ENCODE peak calls at places on chromosomes 12 and 14, in seven cellular contexts. L is HFF-Myc, B is A549, Y is AG10803, T is choroid plexus epithelial cell, D is foreskin fibroblast, S is fibroblast of mammary gland. R is an unnamed sample.

GRCh38 chr12:115423546-115423987 is 739.6 kb upstream of the TBX3 start:
- DNase-seq in Y (no peak), S (no peak), T (no peak), L (no peak), D (peak), B (peak), R (no peak)

GRCh38 chr14:62947291-62947690 is 98.0 kb downstream of the KCNH5 start:
- DNase-seq in S (no peak), D (no peak), B (no peak), Y (no peak), L (no peak), T (no peak), R (no peak)

GRCh38 chr12:13135336-13136178 is 32.1 kb upstream of the GSG1 start:
- DNase-seq in Y (peak), S (peak), B (no peak), L (no peak), T (peak), D (peak), R (peak)

GRCh38 chr12:14275886-14276285 is 89.6 kb upstream of the ATF7IP start:
- DNase-seq in T (no peak), D (no peak), Y (no peak), L (no peak), S (no peak), B (no peak), R (no peak)

GRCh38 chr14:33592298-33592697 is 358.6 kb downstream of the EGLN3 start:
- DNase-seq in D (no peak), T (peak), S (peak), Y (peak), B (no peak), L (no peak), R (no peak)

GRCh38 chr14:101185081-101185835 is 281.7 kb upstream of the RTL1 start:
- DNase-seq in Y (no peak), T (no peak), S (no peak), B (no peak), D (no peak), L (no peak), R (no peak)

GRCh38 chr12:130879781-130880389 is 8.0 kb downstream of the RAN start:
- DNase-seq in T (no peak), L (no peak), Y (no peak), D (no peak), B (peak), S (no peak), R (no peak)

GRCh38 chr12:122846622-122847515 is 11.6 kb downstream of the HIP1R start:
- DNase-seq in Y (no peak), D (no peak), L (no peak), T (no peak), B (no peak), S (no peak), R (no peak)

GRCh38 chr12:12072064-12072760 is 1.5 kb downstream of the BCL2L14 start:
- DNase-seq in B (no peak), D (no peak), Y (no peak), L (no peak), T (no peak), S (no peak), R (no peak)

GRCh38 chr12:114682920-114683708 is 861 bp downstream of the TBX3 start:
- DNase-seq in Y (peak), D (no peak), B (peak), L (no peak), T (peak), S (no peak), R (no peak)

GRCh38 chr12:113477171-113477841 is 5.6 kb upstream of the LHX5 start:
- DNase-seq in S (no peak), D (no peak), T (no peak), B (no peak), L (no peak), Y (no peak), R (no peak)

GRCh38 chr12:48037267-48037915 is 33.1 kb upstream of the COL2A1 start:
- DNase-seq in T (peak), Y (peak), B (no peak), L (peak), D (peak), S (no peak), R (peak)

GRCh38 chr12:111842556-111843396 is 748 bp downstream of the MAPKAPK5 start:
- DNase-seq in S (peak), L (no peak), Y (peak), D (peak), B (peak), T (peak), R (no peak)

GRCh38 chr14:64692597-64693350 is 11.4 kb upstream of the PLEKHG3 start:
- DNase-seq in L (no peak), S (no peak), T (no peak), D (no peak), B (no peak), Y (no peak), R (no peak)

GRCh38 chr14:32121948-32122347 is 44.8 kb downstream of the ARHGAP5 start:
- DNase-seq in L (peak), B (no peak), T (no peak), Y (peak), D (peak), S (peak), R (no peak)

GRCh38 chr12:97502600-97502999 is 40.0 kb downstream of the RMST start:
- DNase-seq in D (no peak), S (no peak), T (no peak), Y (no peak), L (no peak), B (no peak), R (no peak)

GRCh38 chr14:61106627-61107147 is 125.6 kb downstream of the SLC38A6 start:
- DNase-seq in L (no peak), B (no peak), D (no peak), S (peak), T (no peak), Y (no peak), R (no peak)

GRCh38 chr12:110658242-110658641 is 30.7 kb downstream of the HVCN1 start:
- DNase-seq in B (no peak), L (no peak), Y (no peak), D (no peak), S (no peak), T (no peak), R (no peak)

GRCh38 chr12:110658882-110659281 is 30.0 kb downstream of the HVCN1 start:
- DNase-seq in S (no peak), D (no peak), T (no peak), Y (no peak), L (no peak), B (no peak), R (no peak)

GRCh38 chr12:110656071-110656655 is 32.8 kb downstream of the HVCN1 start:
- DNase-seq in L (no peak), T (no peak), D (no peak), S (no peak), B (no peak), Y (no peak), R (no peak)

GRCh38 chr12:110657747-110658146 is 31.2 kb downstream of the HVCN1 start:
- DNase-seq in Y (no peak), L (no peak), B (no peak), T (no peak), D (no peak), S (no peak), R (no peak)

GRCh38 chr12:110661337-110661972 is 27.5 kb downstream of the HVCN1 start:
- DNase-seq in Y (no peak), S (no peak), B (no peak), T (no peak), D (no peak), L (no peak), R (no peak)
- H3K4me3 ChIP-seq in Y (no peak), S (no peak), B (no peak), T (no peak), D (no peak), L (no peak), R (no peak)

GRCh38 chr14:68719634-68720384 is 73.1 kb downstream of the ZFP36L1 start:
- DNase-seq in S (no peak), Y (no peak), D (no peak), L (no peak), B (no peak), T (no peak), R (no peak)

GRCh38 chr14:68715032-68715924 is 77.6 kb downstream of the ZFP36L1 start:
- DNase-seq in S (peak), B (no peak), D (peak), T (peak), L (no peak), Y (peak), R (peak)

GRCh38 chr14:68718033-68718725 is 74.7 kb downstream of the ZFP36L1 start:
- DNase-seq in S (no peak), L (no peak), Y (no peak), T (peak), B (peak), D (no peak), R (no peak)

GRCh38 chr14:68713782-68714181 is 79.1 kb downstream of the ZFP36L1 start:
- DNase-seq in Y (no peak), L (no peak), S (no peak), D (no peak), B (no peak), T (no peak), R (no peak)

GRCh38 chr14:68716698-68717097 is 76.2 kb downstream of the ZFP36L1 start:
- DNase-seq in S (no peak), D (no peak), T (no peak), Y (no peak), L (no peak), B (no peak), R (no peak)
- TF ChIP-seq CTCF in S (no peak), D (no peak), T (peak), Y (no peak), L (no peak), B (no peak), R (no peak)

GRCh38 chr14:28361486-28361885 is 405.1 kb upstream of the FOXG1 start:
- DNase-seq in L (no peak), T (peak), D (no peak), B (no peak), S (no peak), Y (no peak), R (no peak)
- H3K4me3 ChIP-seq in L (no peak), T (no peak), D (no peak), B (no peak), S (no peak), Y (no peak), R (no peak)

GRCh38 chr14:90760055-90760444 is 56.2 kb downstream of the TTC7B start:
- DNase-seq in L (no peak), T (no peak), D (no peak), Y (no peak), S (no peak), B (no peak), R (no peak)

GRCh38 chr14:90758959-90759358 is 57.3 kb downstream of the TTC7B start:
- DNase-seq in L (no peak), D (peak), T (peak), S (peak), B (no peak), Y (peak), R (no peak)

GRCh38 chr14:90758028-90758889 is 58.0 kb downstream of the TTC7B start:
- DNase-seq in S (peak), T (peak), L (peak), B (peak), D (peak), Y (peak), R (peak)

GRCh38 chr14:90759370-90760054 is 56.7 kb downstream of the TTC7B start:
- DNase-seq in T (no peak), D (no peak), S (peak), B (no peak), L (no peak), Y (no peak), R (no peak)

DNA sequence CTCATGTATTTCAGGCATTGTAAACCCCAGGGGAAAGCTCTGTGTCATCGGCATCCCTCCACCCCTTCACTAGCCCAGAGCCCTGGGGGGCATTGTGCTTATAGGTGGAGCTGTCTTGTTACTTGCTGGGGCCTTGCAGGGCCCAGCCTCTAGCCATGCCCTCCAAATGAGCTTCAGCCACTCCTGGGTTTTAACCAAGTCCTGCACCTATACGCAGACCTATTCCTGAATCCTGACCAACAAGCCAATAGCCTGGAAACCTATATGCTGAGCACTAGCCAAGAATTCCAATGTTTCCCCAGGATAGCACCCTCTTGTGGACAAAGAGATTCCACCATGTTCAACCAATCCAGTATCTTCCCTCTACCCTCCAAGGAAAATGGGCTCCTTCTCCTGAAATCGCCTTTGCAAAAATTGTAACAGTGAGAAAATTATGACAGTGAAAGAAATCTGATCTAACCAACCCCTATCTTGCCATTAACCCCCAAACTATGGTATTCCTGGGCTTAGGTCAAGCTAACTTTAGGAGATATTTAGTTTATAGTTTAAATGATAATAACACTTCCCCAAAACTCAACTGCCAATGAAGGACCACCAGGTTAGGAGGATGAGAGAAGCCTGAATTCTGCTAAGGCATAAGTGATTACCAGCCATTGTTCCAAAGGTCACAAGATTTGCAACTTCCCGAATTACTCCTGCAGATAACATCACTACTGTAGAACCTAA is 55.5 kb downstream of the TTC7B start:
- DNase-seq in D (peak), Y (peak), T (peak), B (peak), S (peak), L (no peak), R (no peak)
- TF ChIP-seq CTCF in D (peak), Y (peak), T (peak), B (peak), S (peak), L (peak), R (peak)

DNA sequence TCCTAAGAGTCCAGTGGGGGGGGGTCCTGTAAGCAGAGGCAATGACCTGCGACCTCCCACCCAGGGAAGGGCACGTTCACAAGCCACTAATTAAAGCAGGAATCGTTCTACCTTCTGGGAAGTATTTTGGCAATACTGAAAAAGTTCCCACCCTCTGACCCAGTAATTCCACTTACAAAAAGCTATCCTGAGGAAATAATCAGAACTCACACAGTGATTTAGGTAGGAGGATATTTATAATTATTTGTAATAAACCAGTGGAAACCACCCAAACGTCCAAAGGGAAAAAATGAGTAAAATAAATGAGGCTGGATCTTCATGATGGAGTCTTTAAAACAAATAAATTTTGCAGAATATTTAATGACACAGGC is 54.7 kb downstream of the SSH1 start:
- DNase-seq in D (no peak), S (no peak), Y (no peak), T (peak), L (no peak), B (no peak), R (no peak)
- H3K4me3 ChIP-seq in D (peak), S (peak), Y (no peak), T (no peak), L (peak), B (no peak), R (no peak)

R was measured in kidney epithelial cell.